ENCODE peak calls at places on chromosome 7, in seven cellular contexts. A is adrenal gland, Y is fibroblast of pulmonary artery, O is ascending aorta, R is pancreas, Z is endodermal cell, H is spleen. T is an unnamed sample.

GRCh38 chr7:33901199-33901598 is 4.1 kb upstream of the BMPER start:
- DNase-seq in A (no peak), Y (no peak), O (no peak), R (no peak), Z (no peak), H (no peak), T (no peak)

GRCh38 chr7:129561677-129562424 is 49.7 kb upstream of the NRF1 start:
- DNase-seq in A (no peak), Y (no peak), O (no peak), R (no peak), Z (peak; percentile 75), H (no peak), T (peak; percentile 14)

GRCh38 chr7:111474723-111475418 is 87.4 kb downstream of the IMMP2L start:
- DNase-seq in A (no peak), Y (no peak), O (no peak), R (no peak), Z (no peak), H (no peak), T (no peak)

GRCh38 chr7:116990056-116990455 is 36.8 kb downstream of the ST7 start:
- DNase-seq in A (no peak), Y (no peak), O (no peak), R (no peak), Z (no peak), H (no peak), T (no peak)

GRCh38 chr7:148856035-148856881 is 27.8 kb downstream of the EZH2 start:
- DNase-seq in A (peak; percentile 19), Y (peak; percentile 47), O (no peak), R (no peak), Z (peak; percentile 71), H (no peak), T (peak; percentile 26)

GRCh38 chr7:29921404-29922010 is 68.1 kb downstream of the SCRN1 start:
- DNase-seq in A (peak; percentile 31), Y (peak; percentile 77), O (no peak), R (no peak), Z (peak; percentile 87), H (no peak), T (peak; percentile 57)

GRCh38 chr7:155685070-155685790 is 40.8 kb downstream of the RBM33 start:
- DNase-seq in A (no peak), Y (no peak), O (no peak), R (no peak), Z (no peak), H (no peak), T (no peak)

GRCh38 chr7:18345641-18346234 is 149.8 kb upstream of the HDAC9 start:
- DNase-seq in A (peak; percentile 24), Y (peak; percentile 74), O (no peak), R (no peak), Z (peak; percentile 83), H (no peak), T (peak; percentile 53)

GRCh38 chr7:110308791-110309190 is 782.1 kb upstream of the LRRN3 start:
- DNase-seq in A (no peak), Y (no peak), O (no peak), R (no peak), Z (peak; percentile 61), H (no peak), T (no peak)

GRCh38 chr7:27906385-27907091 is 166.6 kb downstream of the TAX1BP1 start:
- DNase-seq in A (no peak), Y (no peak), O (no peak), R (no peak), Z (no peak), H (no peak), T (no peak)

GRCh38 chr7:130481898-130482297 is 10.0 kb upstream of the MEST start:
- DNase-seq in A (peak; percentile 49), Y (peak; percentile 70), O (no peak), R (no peak), Z (peak; percentile 42), H (no peak), T (no peak)

GRCh38 chr7:14934831-14935230 is 32.3 kb upstream of the DGKB start:
- DNase-seq in A (no peak), Y (no peak), O (no peak), R (no peak), Z (no peak), H (no peak), T (no peak)

GRCh38 chr7:120185940-120186682 is 86.9 kb upstream of the KCND2 start:
- DNase-seq in A (no peak), Y (peak; percentile 13), O (no peak), R (no peak), Z (no peak), H (no peak), T (no peak)

GRCh38 chr7:23012797-23013714 is 874 bp downstream of the HYCC1 start:
- DNase-seq in A (peak; percentile 19), Y (no peak), O (no peak), R (peak; percentile 69), Z (peak; percentile 78), H (peak; percentile 91), T (peak; percentile 73)

GRCh38 chr7:74405191-74405898 is 48.4 kb upstream of the GTF2IRD1 start:
- DNase-seq in A (no peak), Y (peak; percentile 10), O (no peak), R (no peak), Z (peak; percentile 90), H (no peak), T (peak; percentile 66)
- TF ChIP-seq CTCF in A (peak; percentile 11), Y (peak; percentile 28), O (no peak), R (no peak), Z (peak; percentile 80), H (peak; percentile 22), T (peak; percentile 66)

DNA sequence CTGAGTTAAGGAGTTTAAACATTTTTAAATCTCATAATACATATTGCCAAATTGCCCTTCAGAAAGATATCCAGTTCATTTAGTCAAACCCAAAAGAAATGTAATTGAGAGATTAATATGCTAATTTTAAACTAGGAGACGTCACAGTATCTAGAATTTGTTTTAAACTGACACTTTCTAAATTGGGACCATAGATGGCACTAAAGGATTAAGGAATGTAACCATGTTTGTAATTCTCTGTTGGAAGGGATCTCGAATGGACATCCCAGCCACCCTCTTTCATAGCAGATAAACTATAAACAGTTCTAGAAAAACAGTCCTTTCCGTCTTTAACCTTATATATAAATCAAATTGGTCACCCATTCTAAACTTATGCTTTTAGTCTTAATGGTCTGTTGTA is 30.0 kb upstream of the SAMD9L start:
- DNase-seq in A (no peak), Y (peak; percentile 41), O (no peak), R (no peak), Z (no peak), H (no peak), T (no peak)
- TF ChIP-seq CTCF in A (no peak), Y (peak; percentile 21), O (no peak), R (no peak), Z (no peak), H (no peak), T (no peak)

GRCh38 chr7:77327932-77328628 is 88.1 kb downstream of the GSAP start:
- DNase-seq in A (no peak), Y (no peak), O (no peak), R (no peak), Z (no peak), H (no peak), T (no peak)
- TF ChIP-seq CTCF in A (no peak), Y (no peak), O (no peak), R (no peak), Z (no peak), H (no peak), T (no peak)

DNA sequence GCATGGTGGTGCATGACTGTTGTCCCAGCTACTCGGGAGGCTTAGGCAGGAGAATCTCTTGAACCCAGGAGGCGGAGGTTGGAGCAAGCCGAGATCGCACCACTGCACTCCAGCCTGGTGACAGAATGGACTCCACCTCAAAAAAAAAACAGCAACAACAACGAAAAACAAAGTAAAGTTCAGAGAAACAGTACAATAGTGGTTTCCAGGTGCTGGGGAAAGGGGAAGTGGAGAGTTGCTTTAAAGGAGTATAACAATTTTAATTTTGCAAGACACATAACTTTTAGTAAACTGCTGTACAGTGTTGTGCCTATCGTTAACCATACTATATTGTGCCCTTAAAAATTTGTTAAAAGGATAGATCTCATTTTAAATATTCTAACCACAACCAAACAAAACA is 662.7 kb upstream of the POT1 start:
- DNase-seq in A (no peak), Y (no peak), O (no peak), R (no peak), Z (no peak), H (no peak), T (no peak)
- TF ChIP-seq CTCF in A (no peak), Y (no peak), O (no peak), R (no peak), Z (no peak), H (no peak), T (no peak)

GRCh38 chr7:150372271-150373048 is 3.8 kb downstream of the REPIN1 start:
- DNase-seq in A (peak; percentile 14), Y (no peak), O (no peak), R (no peak), Z (peak; percentile 56), H (no peak), T (no peak)
- TF ChIP-seq CTCF in A (no peak), Y (no peak), O (no peak), R (no peak), Z (no peak), H (no peak), T (no peak)

GRCh38 chr7:54674891-54675290 is 84.1 kb downstream of the SEC61G start:
- DNase-seq in A (no peak), Y (no peak), O (no peak), R (no peak), Z (no peak), H (no peak), T (no peak)

GRCh38 chr7:54680377-54681005 is 78.5 kb downstream of the SEC61G start:
- DNase-seq in A (no peak), Y (no peak), O (no peak), R (no peak), Z (no peak), H (no peak), T (no peak)

GRCh38 chr7:54679414-54679813 is 79.6 kb downstream of the SEC61G start:
- DNase-seq in A (no peak), Y (no peak), O (no peak), R (no peak), Z (no peak), H (no peak), T (no peak)

GRCh38 chr7:54678763-54679396 is 80.1 kb downstream of the SEC61G start:
- DNase-seq in A (no peak), Y (no peak), O (no peak), R (no peak), Z (no peak), H (no peak), T (no peak)
- TF ChIP-seq CTCF in A (no peak), Y (no peak), O (no peak), R (no peak), Z (peak; percentile 32), H (no peak), T (no peak)

T was measured in nephron progenitor cell.